ENCODE peak calls at places on chromosomes 1 and 21, in four cellular contexts. R, N, Y and G are unnamed samples.

GRCh38 chr1:2208309-2209239 is 14.0 kb upstream of the FAAP20 start:
- DNase-seq in R (peak), N (no peak), Y (peak), G (no peak)

GRCh38 chr1:24309762-24310485 is 9.2 kb upstream of the GRHL3 start:
- DNase-seq in R (no peak), N (no peak), Y (no peak), G (no peak)

GRCh38 chr1:1777510-1777909 is 760 bp downstream of the NADK start:
- DNase-seq in R (peak), N (no peak), Y (peak), G (no peak)

GRCh38 chr1:17414022-17414421 is 25.5 kb downstream of the RCC2 start:
- DNase-seq in R (no peak), N (no peak), Y (no peak), G (no peak)

GRCh38 chr1:208235983-208236761 is 8.0 kb downstream of the PLXNA2 start:
- DNase-seq in R (peak), N (peak), Y (peak), G (no peak)

GRCh38 chr21:32414579-32415358 is 2.3 kb downstream of the EVA1C start:
- DNase-seq in R (peak), N (no peak), Y (no peak), G (no peak)

GRCh38 chr1:109762821-109763645 is 690 bp downstream of the EPS8L3 start:
- DNase-seq in R (peak), N (no peak), Y (no peak), G (no peak)

GRCh38 chr1:231211005-231211857 is 29.8 kb upstream of the GNPAT start:
- DNase-seq in R (peak), N (peak), Y (peak), G (peak)

GRCh38 chr1:41424581-41425118 is 59.8 kb downstream of the EDN2 start:
- DNase-seq in R (no peak), N (no peak), Y (no peak), G (no peak)

GRCh38 chr1:81731989-81732388 is 68.7 kb upstream of the ADGRL2 start:
- DNase-seq in R (peak), N (no peak), Y (no peak), G (no peak)

GRCh38 chr1:56237491-56238064 is 341.8 kb downstream of the PLPP3 start:
- DNase-seq in R (no peak), N (no peak), Y (no peak), G (no peak)

GRCh38 chr1:94038511-94038910 is 82.4 kb downstream of the ABCA4 start:
- DNase-seq in R (peak), N (no peak), Y (peak), G (no peak)

GRCh38 chr1:38997034-38997900 is 6.2 kb downstream of the AKIRIN1 start:
- DNase-seq in R (no peak), N (peak), Y (no peak), G (no peak)

GRCh38 chr1:115469703-115470476 is 131.8 kb upstream of the NGF start:
- DNase-seq in R (peak), N (peak), Y (peak), G (no peak)

GRCh38 chr1:52034050-52034384 is 407 bp upstream of the KTI12 start:
- DNase-seq in R (no peak), N (no peak), Y (no peak), G (no peak)

GRCh38 chr21:34912022-34912933 is 136.8 kb downstream of the RUNX1 start:
- DNase-seq in R (no peak), N (no peak), Y (no peak), G (no peak)

GRCh38 chr1:55867444-55867843 is 652.3 kb upstream of the USP24 start:
- DNase-seq in R (no peak), N (no peak), Y (no peak), G (no peak)

GRCh38 chr21:39281207-39281606 is 32.2 kb downstream of the BRWD1 start:
- DNase-seq in R (no peak), N (no peak), Y (no peak), G (no peak)

GRCh38 chr1:245957446-245957845 is 549.6 kb downstream of the SMYD3 start:
- DNase-seq in R (no peak), N (no peak), Y (no peak), G (no peak)

GRCh38 chr1:172352435-172352834 is 68.0 kb upstream of the C1orf105 start:
- DNase-seq in R (no peak), N (no peak), Y (no peak), G (no peak)

DNA sequence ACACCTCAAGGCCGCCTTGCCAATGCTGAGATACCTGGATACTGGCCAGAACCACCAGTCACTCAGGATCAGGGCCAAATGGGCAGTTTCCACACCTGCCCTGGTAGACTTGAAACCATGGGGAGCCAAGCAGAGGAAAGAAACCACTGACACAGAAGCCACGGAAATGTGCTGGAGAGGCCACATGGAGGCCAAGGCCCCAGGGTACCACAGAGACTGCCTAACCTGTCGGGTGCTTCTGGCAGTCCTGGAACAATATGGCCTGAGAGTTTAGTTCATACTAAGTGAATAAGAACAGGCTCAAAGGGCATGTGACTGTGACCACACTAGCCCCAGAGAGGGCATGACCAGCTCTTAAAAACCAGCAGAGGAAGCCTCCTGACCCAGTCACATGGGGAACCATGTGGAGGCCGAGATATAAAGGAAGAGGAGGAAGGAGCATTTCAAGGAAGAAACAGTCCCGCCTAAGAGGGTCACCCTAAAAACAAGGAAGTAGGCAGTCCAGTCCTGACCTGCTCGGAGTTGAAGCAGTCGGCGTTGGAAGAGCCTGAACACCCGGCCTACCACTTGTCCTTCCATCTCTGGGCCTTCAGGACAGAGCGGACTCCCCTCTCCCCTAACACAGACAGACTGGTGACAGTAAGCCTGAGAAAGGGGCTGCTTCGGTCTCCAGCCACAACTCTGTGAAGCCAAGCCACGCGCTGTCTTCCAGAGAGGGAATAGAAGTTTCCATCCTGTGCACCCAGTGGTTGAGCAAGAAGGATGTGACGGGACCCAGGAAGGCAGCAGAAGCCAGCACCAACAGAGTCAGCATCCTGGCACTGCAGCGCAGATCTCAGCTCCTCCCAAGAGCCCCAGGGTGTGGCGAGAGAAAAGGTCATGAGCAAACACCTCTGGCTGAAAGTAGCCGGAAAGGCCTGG is at the start of gene DENND2D:
- DNase-seq in R (no peak), N (peak), Y (peak), G (peak)
- H3K27ac ChIP-seq in R (no peak), N (peak), Y (no peak), G (peak)

GRCh38 chr1:224727851-224728250 is 111.7 kb downstream of the CNIH3 start:
- DNase-seq in R (no peak), N (no peak), Y (no peak), G (no peak)

GRCh38 chr1:224727351-224727750 is 111.2 kb downstream of the CNIH3 start:
- DNase-seq in R (no peak), N (no peak), Y (no peak), G (no peak)

GRCh38 chr1:224730540-224730939 is 114.4 kb downstream of the CNIH3 start:
- DNase-seq in R (peak), N (no peak), Y (no peak), G (no peak)

GRCh38 chr1:224722838-224723237 is 106.7 kb downstream of the CNIH3 start:
- DNase-seq in R (no peak), N (no peak), Y (no peak), G (no peak)

GRCh38 chr1:224726783-224727182 is 110.7 kb downstream of the CNIH3 start:
- DNase-seq in R (peak), N (no peak), Y (no peak), G (no peak)
- H3K27ac ChIP-seq in R (no peak), N (no peak), Y (no peak), G (peak)

GRCh38 chr1:8200317-8201115 is 117.4 kb upstream of the SLC45A1 start:
- DNase-seq in R (no peak), N (no peak), Y (no peak), G (no peak)
- H3K27ac ChIP-seq in R (no peak), N (no peak), Y (no peak), G (no peak)

DNA sequence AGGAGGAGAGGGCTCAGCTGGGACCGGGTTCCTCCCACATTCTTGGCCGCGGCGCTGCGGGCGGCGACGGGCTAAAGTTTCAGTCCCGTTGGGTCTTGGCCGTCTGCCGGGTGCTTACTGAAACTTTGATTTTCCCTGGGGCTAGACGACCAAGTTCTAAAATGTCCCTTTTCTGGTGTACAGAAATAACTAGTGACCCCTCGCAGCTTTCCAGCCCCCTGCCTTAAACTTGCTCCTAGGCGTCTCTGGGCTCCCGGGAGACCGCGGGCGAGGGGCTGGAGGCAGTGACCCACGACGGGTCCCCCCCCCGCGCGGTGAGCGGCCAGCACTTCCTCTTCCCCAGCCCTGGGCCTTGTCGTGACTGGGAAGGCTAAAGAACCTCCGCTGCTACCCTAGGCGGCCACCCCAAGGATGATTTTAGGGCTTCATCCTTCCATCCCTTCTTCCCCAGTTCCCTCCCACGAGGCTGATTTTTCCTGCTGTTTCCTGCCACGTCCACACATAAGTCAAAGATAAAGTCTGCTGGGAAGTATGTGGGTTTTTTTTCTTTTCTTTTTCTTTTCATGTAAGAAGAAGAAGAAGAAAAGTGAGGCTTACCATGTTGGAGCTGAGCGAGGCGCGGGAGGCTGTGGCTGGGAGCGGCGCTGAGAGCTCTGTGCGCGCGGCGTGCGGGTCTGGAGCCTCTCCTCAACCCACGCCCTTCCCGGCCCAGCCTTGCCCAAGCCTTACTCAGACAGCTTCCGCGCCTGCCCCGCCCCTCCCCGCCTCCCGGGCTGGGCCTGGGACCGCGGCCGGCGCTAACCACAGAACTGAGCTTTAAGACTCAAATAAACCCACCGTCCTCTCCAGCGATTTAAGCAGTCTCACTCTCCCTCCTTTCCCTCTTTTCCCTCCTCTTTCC is at the start of gene S100A11:
- DNase-seq in R (peak), N (peak), Y (peak), G (peak)
- H3K27ac ChIP-seq in R (no peak), N (peak), Y (peak), G (peak)

DNA sequence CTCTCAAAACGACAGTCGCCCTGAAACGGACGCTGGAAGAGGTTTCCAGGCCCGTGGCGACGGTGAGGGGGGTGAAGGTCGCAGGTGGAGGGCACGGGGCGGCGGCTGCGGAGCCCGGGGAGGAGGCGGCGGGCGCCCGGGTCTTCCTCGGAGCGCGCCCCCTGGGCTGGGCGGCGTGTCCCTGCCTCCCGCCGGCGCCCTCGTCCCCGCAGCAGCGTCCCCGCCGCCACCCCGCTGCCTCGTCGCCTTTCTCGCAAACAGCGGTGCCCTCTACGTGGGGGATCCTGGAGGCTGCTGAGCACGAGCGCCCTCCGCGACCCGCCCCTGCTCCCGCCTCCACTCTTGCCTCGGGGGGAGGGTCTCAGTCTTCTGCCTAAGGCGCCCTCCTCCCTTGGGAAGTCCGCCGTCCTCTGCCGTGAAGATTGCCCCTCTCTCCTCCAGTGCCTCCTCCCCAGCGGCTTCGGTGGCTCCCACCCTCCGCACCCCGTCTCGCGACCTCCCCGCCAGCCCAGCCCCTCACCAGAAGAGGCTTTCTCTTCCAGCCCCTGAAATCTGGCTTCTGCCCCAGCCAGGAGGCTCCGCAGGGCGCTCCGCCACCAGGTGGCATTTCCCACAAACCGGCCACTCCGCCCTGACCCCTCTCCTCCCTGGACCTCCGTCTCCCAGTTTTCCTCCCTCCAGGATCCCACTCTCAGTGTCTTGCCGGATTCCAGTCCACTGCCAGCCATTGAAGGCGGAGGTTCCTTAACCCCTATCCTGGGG is 227.4 kb downstream of the SDCCAG8 start:
- DNase-seq in R (no peak), N (peak), Y (no peak), G (no peak)
- H3K27ac ChIP-seq in R (no peak), N (no peak), Y (no peak), G (no peak)

GRCh38 chr1:169367096-169367685 is 406 bp downstream of the NME7 start:
- DNase-seq in R (no peak), N (no peak), Y (no peak), G (no peak)
- H3K27ac ChIP-seq in R (no peak), N (peak), Y (no peak), G (peak)